ENCODE peak calls at places on chromosome 20, in four cellular contexts. Z is Peyer's patch, I is fibroblast of lung, X is tibial artery. O is an unnamed sample. For H3K4me1 and H3K27me3, the result is how much of the 10 kb centered on the place peaks cover.

GRCh38 chr20:38181207-38181693 is 16.2 kb upstream of the TGM2 start:
- DNase-seq in I (no peak), Z (no peak), X (no peak), O (no peak)

GRCh38 chr20:17556842-17557674 is 12.8 kb upstream of the DSTN start:
- DNase-seq in I (peak), X (peak), Z (no peak), O (no peak)

GRCh38 chr20:59153355-59153681 is 10.3 kb upstream of the ZNF831 start:
- DNase-seq in I (no peak), X (peak), Z (no peak), O (no peak)

GRCh38 chr20:43032459-43032858 is 157.2 kb downstream of the PTPRT start:
- DNase-seq in Z (no peak), I (no peak), X (no peak), O (no peak)

GRCh38 chr20:12891643-12892042 is 117.1 kb upstream of the SPTLC3 start:
- DNase-seq in Z (no peak), I (no peak), X (no peak), O (no peak)

GRCh38 chr20:58173930-58174707 is 54.3 kb downstream of the ANKRD60 start:
- DNase-seq in X (peak), I (no peak), Z (no peak), O (no peak)

GRCh38 chr20:24766143-24766527 is 182.9 kb upstream of the CST7 start:
- DNase-seq in Z (no peak), I (no peak), X (no peak), O (no peak)

GRCh38 chr20:38651154-38651553 is 49.5 kb downstream of the ARHGAP40 start:
- DNase-seq in X (no peak), Z (no peak), I (no peak), O (no peak)

GRCh38 chr20:58246346-58246745 is 17.9 kb upstream of the ANKRD60 start:
- DNase-seq in I (peak), X (no peak), Z (no peak), O (no peak)

GRCh38 chr20:32018269-32019155 is 8.3 kb downstream of the CCM2L start:
- DNase-seq in X (no peak), I (no peak), Z (peak), O (peak)

GRCh38 chr20:1711826-1712601 is 54.4 kb upstream of the SIRPG start:
- DNase-seq in I (no peak), Z (no peak), X (no peak), O (no peak)

GRCh38 chr20:38926934-38927616 is 858 bp downstream of the FAM83D start:
- DNase-seq in X (no peak), I (peak), Z (no peak), O (no peak)

GRCh38 chr20:52056203-52057062 is 135.1 kb downstream of the ZFP64 start:
- DNase-seq in Z (no peak), I (peak), X (no peak), O (no peak)

GRCh38 chr20:61500791-61501321 is 248.8 kb downstream of the CDH4 start:
- DNase-seq in I (peak), X (no peak), Z (no peak), O (no peak)

GRCh38 chr20:813386-813785 is 20.1 kb upstream of the FAM110A start:
- DNase-seq in Z (no peak), I (no peak), X (no peak), O (no peak)

GRCh38 chr20:32534661-32535240 is 50.4 kb downstream of the NOL4L start:
- DNase-seq in I (no peak), X (no peak), Z (peak), O (peak)

GRCh38 chr20:25058797-25059486 is 1.0 kb upstream of the ACSS1 start:
- DNase-seq in X (peak), Z (peak), I (no peak), O (no peak)

GRCh38 chr20:346640-347316 is at the start of gene NRSN2:
- DNase-seq in I (peak), X (peak), Z (peak), O (no peak)

GRCh38 chr20:57004416-57004815 is 262.0 kb downstream of the BMP7 start:
- DNase-seq in I (no peak), Z (no peak), X (no peak), O (no peak)

GRCh38 chr20:58877374-58878360 is 25.2 kb downstream of the GNAS start:
- DNase-seq in Z (no peak), I (no peak), X (no peak), O (peak)

GRCh38 chr20:25544760-25545159 is 40.6 kb downstream of the NINL start:
- DNase-seq in I (peak), X (no peak), Z (no peak), O (no peak)

GRCh38 chr20:53208110-53208908 is 236.2 kb downstream of the TSHZ2 start:
- DNase-seq in Z (no peak), X (no peak), I (no peak), O (peak)

GRCh38 chr20:59525500-59526241 is 78.7 kb upstream of the PHACTR3 start:
- DNase-seq in X (no peak), I (peak), Z (no peak), O (no peak)

GRCh38 chr20:53642196-53643030 is 48.8 kb upstream of the ZNF217 start:
- DNase-seq in X (peak), Z (peak), I (peak), O (peak)

GRCh38 chr20:62358728-62359490 is 8.2 kb downstream of the LAMA5 start:
- DNase-seq in Z (no peak), X (no peak), I (no peak), O (no peak)

GRCh38 chr20:53297154-53297529 is 296.5 kb downstream of the ZNF217 start:
- DNase-seq in X (no peak), I (no peak), Z (no peak), O (no peak)

GRCh38 chr20:45911486-45912343 is at the start of gene PLTP:
- DNase-seq in Z (peak), X (peak), I (peak), O (peak)

GRCh38 chr20:24674921-24675605 is 205.6 kb downstream of the SYNDIG1 start:
- DNase-seq in X (no peak), Z (no peak), I (no peak), O (no peak)

GRCh38 chr20:11777861-11778570 is 139.7 kb upstream of the BTBD3 start:
- DNase-seq in X (no peak), Z (no peak), I (peak), O (no peak)

GRCh38 chr20:25571240-25571639 is 14.1 kb downstream of the NINL start:
- DNase-seq in X (no peak), I (no peak), Z (no peak), O (no peak)

GRCh38 chr20:10857362-10858070 is 183.7 kb upstream of the JAG1 start:
- DNase-seq in I (peak), X (peak), Z (no peak), O (no peak)

GRCh38 chr20:32524871-32525501 is 60.1 kb downstream of the NOL4L start:
- DNase-seq in Z (no peak), X (peak), I (no peak), O (no peak)

GRCh38 chr20:6081236-6081635 is 27.4 kb upstream of the LRRN4 start:
- DNase-seq in X (no peak), Z (no peak), I (peak), O (no peak)

DNA sequence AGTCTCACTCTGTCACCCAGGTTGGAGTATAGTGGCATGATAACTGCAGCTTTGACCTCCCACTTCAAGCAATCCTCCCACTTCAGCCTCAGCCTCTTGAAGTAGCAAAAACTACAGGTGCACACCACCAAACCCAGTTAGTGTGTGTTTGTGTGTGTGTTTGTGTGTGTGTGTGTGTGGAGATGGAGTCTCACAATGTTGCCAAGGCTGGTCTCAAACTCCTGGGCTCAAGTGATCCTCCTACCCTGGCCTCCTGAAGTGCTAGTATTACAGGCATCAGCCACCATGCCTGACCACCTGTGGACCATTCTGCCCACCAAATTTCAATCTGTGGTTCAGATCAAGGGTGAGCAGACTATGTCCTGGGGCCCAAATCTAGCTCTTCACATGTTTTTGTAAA is 8.8 kb downstream of the FASTKD5 start:
- DNase-seq in Z (no peak), I (no peak), X (no peak), O (no peak)
- H3K27ac ChIP-seq in Z (no peak), I (no peak), X (no peak), O (no peak)

DNA sequence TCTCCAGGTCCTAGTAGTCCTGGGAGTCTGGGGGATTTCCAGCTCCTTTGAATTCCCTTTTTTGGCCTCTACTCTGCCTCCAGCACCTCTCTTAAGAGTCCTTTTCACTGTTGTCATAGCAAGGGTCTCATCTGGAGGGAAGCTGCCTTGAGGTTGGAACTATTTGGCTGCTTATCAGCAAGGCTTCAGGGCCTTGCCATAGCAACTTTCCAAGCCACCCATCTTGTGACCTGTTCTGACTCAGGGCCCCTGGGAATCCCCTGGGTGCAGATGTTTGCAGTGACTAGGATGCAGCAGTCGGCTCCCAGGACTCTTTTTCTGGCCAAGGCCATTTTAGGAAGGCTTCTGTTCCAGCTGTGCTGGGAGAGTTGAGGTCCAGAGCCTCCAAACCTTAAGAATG is 12.4 kb downstream of the PKIG start:
- DNase-seq in Z (no peak), X (peak), I (peak), O (no peak)
- H3K4me1 ChIP-seq in Z (under half), X (half or more), I (under half), O (under half)

GRCh38 chr20:49199729-49200293 is 11.7 kb upstream of the STAU1 start:
- DNase-seq in I (no peak), X (no peak), Z (no peak), O (no peak)
- H3K27me3 ChIP-seq in I (under half), X (under half), Z (under half), O (under half)

GRCh38 chr20:4603724-4604123 is 118.0 kb upstream of the PRND start:
- DNase-seq in I (peak), Z (no peak), X (no peak), O (no peak)
- H3K27ac ChIP-seq in I (peak), Z (peak), X (no peak), O (no peak)

GRCh38 chr20:50149481-50150254 is 3.9 kb downstream of the PEDS1 start:
- DNase-seq in X (no peak), I (no peak), Z (no peak), O (no peak)
- H3K4me1 ChIP-seq in X (under half), I (under half), Z (half or more), O (half or more)

O was measured in CD4-positive, alpha-beta memory T cell.